ENCODE peak calls at places on chromosome 11, in nine cellular contexts. X is lower lobe of right lung; Q is CD8-positive, alpha-beta T cell; D is fibroblast of lung; I is body of pancreas; Y is adrenal gland; L is cardiac muscle cell; T is mammary epithelial cell; E is neuronal stem cell. M is an unnamed sample.

GRCh38 chr11:124518900-124519541 is 24.4 kb downstream of the OR8B12 start:
- DNase-seq in X (no peak), Q (no peak), D (no peak), I (no peak), Y (no peak), L (no peak), T (peak; percentile 5), E (no peak), M (peak; percentile 20)

GRCh38 chr11:61828629-61829407 is 718 bp downstream of the FADS2 start:
- DNase-seq in X (peak; percentile 62), Q (no peak), D (peak; percentile 27), I (peak; percentile 56), Y (peak; percentile 69), L (peak; percentile 68), T (peak; percentile 7), E (peak; percentile 57), M (no peak)

GRCh38 chr11:36316049-36316448 is 20.0 kb downstream of the PRR5L start:
- DNase-seq in X (no peak), Q (no peak), D (no peak), I (no peak), Y (no peak), L (no peak), T (no peak), E (no peak), M (no peak)

GRCh38 chr11:125402436-125402835 is 93.6 kb downstream of the FEZ1 start:
- DNase-seq in X (no peak), Q (no peak), D (peak; percentile 59), I (no peak), Y (peak; percentile 54), L (no peak), T (peak; percentile 25), E (no peak), M (peak; percentile 41)

GRCh38 chr11:119094816-119095065 is 6.9 kb downstream of the DPAGT1 start:
- DNase-seq in X (peak; percentile 92), Q (peak; percentile 53), D (peak; percentile 88), I (peak; percentile 91), Y (peak; percentile 86), L (peak; percentile 86), T (peak; percentile 76), E (peak; percentile 70), M (peak; percentile 54)

GRCh38 chr11:35619754-35620640 is 1.7 kb downstream of the FJX1 start:
- DNase-seq in X (peak; percentile 46), Q (no peak), D (peak; percentile 25), I (peak; percentile 17), Y (peak; percentile 35), L (peak; percentile 56), T (no peak), E (peak; percentile 66), M (no peak)

GRCh38 chr11:95076416-95076815 is 9.7 kb downstream of the SRSF8 start:
- DNase-seq in X (no peak), Q (no peak), D (peak; percentile 98), I (peak; percentile 26), Y (peak; percentile 27), L (no peak), T (peak; percentile 64), E (no peak), M (peak; percentile 92)

GRCh38 chr11:844693-845644 is 2.3 kb downstream of the TSPAN4 start:
- DNase-seq in X (peak; percentile 91), Q (no peak), D (peak; percentile 98), I (peak; percentile 91), Y (peak; percentile 82), L (peak; percentile 55), T (no peak), E (no peak), M (peak; percentile 73)

GRCh38 chr11:2580444-2581050 is 119.2 kb downstream of the KCNQ1OT1 start:
- DNase-seq in X (peak; percentile 35), Q (no peak), D (no peak), I (peak; percentile 8), Y (peak; percentile 8), L (no peak), T (no peak), E (no peak), M (no peak)

GRCh38 chr11:133425992-133426391 is 106.3 kb downstream of the OPCML start:
- DNase-seq in X (no peak), Q (no peak), D (no peak), I (no peak), Y (no peak), L (no peak), T (no peak), E (no peak), M (no peak)

GRCh38 chr11:11731311-11732083 is 109.7 kb upstream of the GALNT18 start:
- DNase-seq in X (no peak), Q (no peak), D (peak; percentile 48), I (no peak), Y (peak; percentile 9), L (no peak), T (peak; percentile 94), E (no peak), M (peak; percentile 32)

GRCh38 chr11:43790444-43790794 is 90.2 kb upstream of the ALKBH3 start:
- DNase-seq in X (no peak), Q (no peak), D (peak; percentile 11), I (no peak), Y (no peak), L (no peak), T (peak; percentile 75), E (no peak), M (peak; percentile 13)

DNA sequence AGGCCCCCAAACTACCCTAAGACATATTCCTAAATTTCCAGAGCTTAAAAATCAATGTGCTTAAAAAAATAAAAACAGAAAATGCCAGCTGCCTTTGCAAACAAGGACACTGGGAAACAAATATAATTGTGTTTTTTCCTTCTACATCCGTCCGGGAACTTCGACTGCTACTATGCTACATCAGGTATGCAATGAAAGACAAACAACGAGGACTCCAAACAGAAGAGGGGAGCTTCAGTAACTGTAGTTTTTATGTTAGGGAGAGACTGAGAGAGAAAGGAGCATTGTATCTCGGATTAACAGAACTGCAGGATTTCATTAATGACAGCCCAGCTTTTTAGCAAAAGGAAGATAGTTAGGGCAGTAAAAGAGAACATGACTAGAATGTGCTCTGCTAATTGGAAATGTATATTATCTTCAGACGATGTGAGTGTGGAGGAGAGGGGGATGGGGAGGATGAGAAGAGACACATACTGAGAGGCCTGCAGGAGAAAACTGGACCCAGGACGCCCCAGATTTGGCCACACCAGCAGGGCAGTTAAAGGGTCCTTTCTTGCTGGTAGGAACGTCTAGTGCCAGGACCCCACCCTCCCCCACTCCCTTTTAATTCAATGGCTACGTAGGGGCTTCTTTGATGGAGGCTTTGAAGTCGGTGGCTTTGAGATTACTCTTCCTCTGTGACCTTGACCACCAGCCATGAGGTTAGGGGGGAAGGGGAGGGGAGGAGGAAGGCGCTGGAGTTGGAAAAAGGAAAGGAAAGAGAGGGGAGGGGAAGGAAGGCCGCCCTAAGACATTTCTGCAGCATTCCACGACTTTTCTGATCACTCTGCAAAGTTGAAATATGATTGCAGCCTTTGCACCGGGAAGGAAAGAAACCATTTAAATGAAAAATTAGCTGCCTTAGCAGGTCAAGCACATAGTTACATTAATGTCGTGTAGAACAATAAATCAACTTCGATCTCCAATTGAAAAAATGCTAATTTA is 187.1 kb downstream of the BLID start:
- DNase-seq in X (no peak), Q (no peak), D (no peak), I (no peak), Y (no peak), L (peak; percentile 46), T (no peak), E (peak; percentile 18), M (no peak)
- H3K4me3 ChIP-seq in X (peak overlapping the region; percentile 39), Q (no peak overlapping the region), D (peak overlapping the region; percentile 47), I (no peak overlapping the region), Y (peak overlapping the region; percentile 53), L (peak overlapping the region; percentile 15), T (no peak overlapping the region), E (peak overlapping the region; percentile 31), M (peak overlapping the region; percentile 29)

GRCh38 chr11:99234534-99234933 is 213.8 kb downstream of the CNTN5 start:
- DNase-seq in X (no peak), Q (no peak), D (no peak), I (no peak), Y (no peak), L (no peak), T (no peak), E (no peak), M (no peak)

GRCh38 chr11:99229544-99229943 is 208.8 kb downstream of the CNTN5 start:
- DNase-seq in X (no peak), Q (no peak), D (no peak), I (no peak), Y (no peak), L (no peak), T (no peak), E (no peak), M (no peak)
- H3K4me3 ChIP-seq in X (no peak overlapping the region), Q (no peak overlapping the region), D (no peak overlapping the region), I (no peak overlapping the region), Y (no peak overlapping the region), L (no peak overlapping the region), T (no peak overlapping the region), E (no peak overlapping the region), M (no peak overlapping the region)

DNA sequence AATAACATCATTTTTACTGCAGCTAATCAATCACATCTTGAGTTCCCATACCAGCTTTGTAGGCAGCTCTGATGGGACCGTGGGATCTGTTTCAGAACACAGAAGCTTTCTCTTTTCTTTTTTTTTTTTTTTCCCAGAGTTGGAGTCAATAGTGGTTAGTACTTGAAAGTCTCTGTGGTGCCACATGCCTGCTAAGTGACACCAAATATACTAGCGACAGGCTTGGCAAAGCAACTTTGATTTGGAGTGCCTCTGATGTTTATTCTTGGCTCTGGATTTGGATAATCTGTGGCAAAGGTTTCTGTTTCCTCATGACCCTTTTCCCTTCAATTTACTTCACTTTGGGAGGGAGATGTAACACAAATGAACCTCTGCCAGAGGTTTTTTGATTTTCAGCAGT is 681.4 kb upstream of the TENM4 start:
- DNase-seq in X (no peak), Q (no peak), D (peak; percentile 9), I (no peak), Y (no peak), L (peak; percentile 42), T (no peak), E (no peak), M (no peak)
- H3K4me3 ChIP-seq in X (no peak overlapping the region), Q (no peak overlapping the region), D (no peak overlapping the region), I (no peak overlapping the region), Y (no peak overlapping the region), L (no peak overlapping the region), T (no peak overlapping the region), E (no peak overlapping the region), M (no peak overlapping the region)

DNA sequence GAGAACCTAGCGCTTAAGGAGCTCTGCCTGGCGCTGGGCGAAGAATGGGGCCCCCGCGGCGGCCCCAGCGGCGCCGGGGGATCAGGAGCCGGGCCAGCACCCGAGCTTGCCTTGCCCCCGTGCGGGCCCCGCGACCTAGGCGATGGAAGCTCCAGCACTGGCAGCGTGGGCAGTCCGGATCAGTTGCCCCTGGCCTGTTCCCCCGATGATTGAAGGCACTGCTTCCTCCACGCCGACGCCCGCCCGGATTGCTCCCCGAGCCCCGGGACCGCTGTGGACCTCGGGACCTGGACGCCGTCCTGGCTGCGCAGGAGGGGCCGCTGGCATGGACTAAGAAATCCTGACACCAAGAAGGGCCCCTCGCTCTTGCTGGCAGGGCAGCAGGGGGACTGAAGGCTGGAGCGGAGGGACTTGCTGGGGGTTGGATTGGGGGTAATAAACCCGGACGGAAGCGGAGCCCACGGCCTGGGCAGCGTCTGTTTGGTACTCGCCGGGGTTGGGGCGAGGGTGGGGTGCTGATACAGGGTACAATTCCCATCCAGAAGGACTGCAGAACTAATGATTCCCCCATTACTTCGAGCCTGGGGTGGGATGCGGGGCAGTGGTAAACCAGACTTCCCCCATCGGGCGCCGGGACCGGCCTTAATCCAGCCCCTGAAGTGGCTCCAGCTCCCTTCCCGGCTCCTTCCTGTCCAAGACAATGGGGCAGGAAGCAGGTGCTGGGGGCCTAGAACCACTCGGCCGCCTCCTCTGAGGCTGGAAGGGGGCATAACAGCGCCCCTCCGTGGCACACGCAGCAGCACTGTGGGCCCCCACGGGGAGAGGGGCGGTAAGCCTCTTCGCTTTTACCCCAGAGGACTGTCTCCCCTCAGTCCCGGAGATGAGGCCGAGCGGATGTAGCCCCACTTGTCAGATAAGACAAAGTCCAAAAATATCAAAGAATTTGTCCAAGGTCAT is 985 bp downstream of the CCDC85B start:
- DNase-seq in X (peak; percentile 62), Q (no peak), D (peak; percentile 37), I (no peak), Y (peak; percentile 51), L (peak; percentile 40), T (no peak), E (no peak), M (no peak)
- H3K4me3 ChIP-seq in X (peak overlapping the region; percentile 88), Q (peak overlapping the region; percentile 81), D (peak overlapping the region; percentile 78), I (peak overlapping the region; percentile 58), Y (peak overlapping the region; percentile 62), L (peak overlapping the region; percentile 57), T (peak overlapping the region; percentile 41), E (peak overlapping the region; percentile 57), M (peak overlapping the region; percentile 62)